ENCODE peak calls at places on chromosomes 2 and 18, in four cellular contexts. M is CD4-positive, alpha-beta memory T cell; J is HT-29; U is nucleus accumbens. N is an unnamed sample.
A peak's percentile ranks its signal among the peaks of the same experiment; 100 is the strongest.

GRCh38 chr2:240226672-240227537 is 86.4 kb upstream of the OTOS start:
- DNase-seq in M (no peak), J (no peak), U (no peak), N (no peak)

GRCh38 chr2:49403722-49404507 is 249.6 kb upstream of the FSHR start:
- DNase-seq in M (peak; percentile 23), J (no peak), U (no peak), N (no peak)

GRCh38 chr18:62778976-62779869 is 63.9 kb downstream of the PHLPP1 start:
- DNase-seq in M (no peak), J (no peak), U (no peak), N (no peak)

GRCh38 chr2:179226203-179226960 is 38.2 kb downstream of the SESTD1 start:
- DNase-seq in M (no peak), J (peak; percentile 62), U (no peak), N (no peak)

GRCh38 chr18:43671431-43671830 is 394.1 kb upstream of the SYT4 start:
- DNase-seq in M (no peak), J (no peak), U (no peak), N (no peak)

GRCh38 chr2:36184848-36185247 is 170.7 kb upstream of the CRIM1 start:
- DNase-seq in M (no peak), J (no peak), U (no peak), N (no peak)

GRCh38 chr2:98825404-98825803 is 94.5 kb upstream of the MGAT4A start:
- DNase-seq in M (no peak), J (no peak), U (no peak), N (no peak)

GRCh38 chr2:45973426-45973825 is 322.0 kb downstream of the PRKCE start:
- DNase-seq in M (no peak), J (no peak), U (no peak), N (no peak)